ENCODE peak calls at places on chromosomes 16 and 17, in six cellular contexts. One of them, this sample, is unnamed.

GRCh38 chr17:59851431-59852375 is 41.0 kb downstream of the TUBD1 start:
- DNase-seq in WTC11: no peak
- DNase-seq in A549: peak
- DNase-seq in endothelial cell of umbilical vein: no peak
- DNase-seq in H1: no peak
- DNase-seq in K562: no peak
- DNase-seq in this sample: no peak

GRCh38 chr17:27481327-27481726 is 25.1 kb downstream of the KSR1 start:
- DNase-seq in WTC11: no peak
- DNase-seq in A549: no peak
- DNase-seq in endothelial cell of umbilical vein: no peak
- DNase-seq in H1: no peak
- DNase-seq in K562: no peak
- DNase-seq in this sample: no peak

GRCh38 chr16:2821483-2822157 is 4.6 kb downstream of the PRSS21 start:
- DNase-seq in WTC11: no peak
- DNase-seq in A549: no peak
- DNase-seq in endothelial cell of umbilical vein: no peak
- DNase-seq in H1: no peak
- DNase-seq in K562: no peak
- DNase-seq in this sample: no peak

GRCh38 chr17:4463818-4464501 is 30.2 kb downstream of the SPNS3 start:
- DNase-seq in WTC11: no peak
- DNase-seq in A549: no peak
- DNase-seq in endothelial cell of umbilical vein: no peak
- DNase-seq in H1: no peak
- DNase-seq in K562: no peak
- DNase-seq in this sample: no peak

GRCh38 chr17:55086635-55087058 is 118.1 kb downstream of the STXBP4 start:
- DNase-seq in WTC11: no peak
- DNase-seq in A549: peak
- DNase-seq in endothelial cell of umbilical vein: peak
- DNase-seq in H1: no peak
- DNase-seq in K562: peak
- DNase-seq in this sample: no peak

GRCh38 chr17:50966163-50966666 is 100.1 kb upstream of the TOB1 start:
- DNase-seq in WTC11: no peak
- DNase-seq in A549: no peak
- DNase-seq in endothelial cell of umbilical vein: no peak
- DNase-seq in H1: no peak
- DNase-seq in K562: no peak
- DNase-seq in this sample: no peak

GRCh38 chr17:68533887-68534700 is 21.9 kb downstream of the PRKAR1A start:
- DNase-seq in WTC11: no peak
- DNase-seq in A549: peak
- DNase-seq in endothelial cell of umbilical vein: peak
- DNase-seq in H1: no peak
- DNase-seq in K562: no peak
- DNase-seq in this sample: no peak

GRCh38 chr17:44444735-44445105 is 55.3 kb upstream of the ITGA2B start:
- DNase-seq in WTC11: no peak
- DNase-seq in A549: peak
- DNase-seq in endothelial cell of umbilical vein: no peak
- DNase-seq in H1: no peak
- DNase-seq in K562: peak
- DNase-seq in this sample: no peak

GRCh38 chr16:56861756-56862155 is 3.3 kb upstream of the SLC12A3 start:
- DNase-seq in WTC11: no peak
- DNase-seq in A549: no peak
- DNase-seq in endothelial cell of umbilical vein: no peak
- DNase-seq in H1: no peak
- DNase-seq in K562: no peak
- DNase-seq in this sample: no peak

GRCh38 chr17:31686495-31686894 is 172.5 kb downstream of the COPRS start:
- DNase-seq in WTC11: no peak
- DNase-seq in A549: no peak
- DNase-seq in endothelial cell of umbilical vein: no peak
- DNase-seq in H1: no peak
- DNase-seq in K562: no peak
- DNase-seq in this sample: no peak

GRCh38 chr16:90078594-90078895 is 1.4 kb upstream of the PRDM7 start:
- DNase-seq in WTC11: no peak
- DNase-seq in A549: no peak
- DNase-seq in endothelial cell of umbilical vein: no peak
- DNase-seq in H1: no peak
- DNase-seq in K562: no peak
- DNase-seq in this sample: no peak

GRCh38 chr17:45813051-45813731 is 29.1 kb downstream of the CRHR1 start:
- DNase-seq in WTC11: peak
- DNase-seq in A549: no peak
- DNase-seq in endothelial cell of umbilical vein: no peak
- DNase-seq in H1: peak
- DNase-seq in K562: peak
- DNase-seq in this sample: no peak

GRCh38 chr17:39753514-39754160 is 15.9 kb downstream of the GRB7 start:
- DNase-seq in WTC11: peak
- DNase-seq in A549: no peak
- DNase-seq in endothelial cell of umbilical vein: no peak
- DNase-seq in H1: no peak
- DNase-seq in K562: no peak
- DNase-seq in this sample: no peak

GRCh38 chr16:18803569-18804462 is 2.5 kb upstream of the ARL6IP1 start:
- DNase-seq in WTC11: no peak
- DNase-seq in A549: no peak
- DNase-seq in endothelial cell of umbilical vein: peak
- DNase-seq in H1: no peak
- DNase-seq in K562: peak
- DNase-seq in this sample: no peak

DNA sequence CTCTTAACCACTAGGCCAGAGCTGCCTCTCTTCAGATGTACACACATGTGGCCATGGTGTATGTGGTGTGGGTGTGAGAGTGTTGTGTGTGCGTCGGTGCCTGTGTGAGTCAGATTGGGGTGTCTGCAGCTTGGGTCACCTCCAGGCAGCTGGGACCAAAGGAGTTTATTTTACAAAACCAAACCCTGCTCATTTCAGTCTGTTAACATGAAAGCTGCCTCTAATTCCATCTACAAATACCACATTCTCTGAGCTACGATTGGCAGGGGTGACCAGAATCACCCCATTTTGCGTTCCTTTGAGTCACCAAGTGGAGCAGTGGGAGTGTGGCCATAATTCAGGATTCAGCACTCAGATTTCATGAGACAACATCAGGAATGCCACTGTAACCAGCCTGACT is 105.3 kb downstream of the IRX5 start:
- DNase-seq in WTC11: no peak
- DNase-seq in A549: no peak
- DNase-seq in endothelial cell of umbilical vein: no peak
- DNase-seq in H1: no peak
- DNase-seq in K562: no peak
- DNase-seq in this sample: no peak
- TF ChIP-seq JUN in WTC11: no peak
- TF ChIP-seq JUN in A549: no peak
- TF ChIP-seq JUN in endothelial cell of umbilical vein: no peak
- TF ChIP-seq JUN in H1: no peak
- TF ChIP-seq JUN in K562: no peak
- TF ChIP-seq JUN in this sample: no peak

DNA sequence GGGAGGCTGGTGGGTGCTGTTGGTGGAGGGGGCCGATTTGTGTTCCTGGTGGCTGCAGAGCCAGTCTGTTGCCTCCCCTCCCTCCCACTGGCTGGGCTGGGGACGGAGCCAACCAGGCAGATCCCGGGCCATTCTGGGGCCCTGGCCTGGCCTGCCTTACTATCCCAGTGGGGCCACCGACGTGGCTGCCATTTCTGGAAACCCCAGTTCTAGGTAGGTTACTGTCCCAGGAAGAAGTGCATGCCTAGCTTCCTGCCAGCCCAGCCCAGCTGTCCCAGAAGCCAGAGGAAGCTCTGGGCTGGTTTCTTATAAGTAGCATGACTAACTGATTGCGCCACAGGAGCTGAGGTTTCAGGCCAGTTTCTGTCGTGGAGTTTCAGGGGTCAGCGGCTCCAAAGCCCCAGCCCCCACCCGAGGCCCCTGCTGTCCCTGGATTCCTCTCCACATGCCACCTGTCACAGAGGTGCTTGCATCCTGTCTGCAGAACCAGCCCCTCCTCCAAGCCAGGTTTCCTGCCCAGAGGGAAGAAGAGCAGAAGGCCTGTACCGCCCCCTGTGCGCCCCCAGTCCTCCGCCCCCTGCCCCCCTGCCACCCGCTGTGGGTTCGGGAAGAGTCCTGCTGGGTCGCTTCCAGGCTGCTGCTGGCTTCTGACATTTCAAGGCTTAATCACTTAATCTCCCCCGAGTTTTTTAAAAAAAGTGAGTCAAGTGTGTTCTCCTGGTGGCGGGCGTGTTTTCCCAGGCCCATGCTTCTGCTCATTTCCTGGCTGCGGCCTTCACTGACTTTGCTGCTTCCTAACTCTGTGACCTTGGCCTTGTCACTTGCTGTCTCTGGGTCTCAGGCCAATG is 13.2 kb downstream of the IL4R start:
- DNase-seq in WTC11: peak
- DNase-seq in A549: peak
- DNase-seq in endothelial cell of umbilical vein: peak
- DNase-seq in H1: peak
- DNase-seq in K562: no peak
- DNase-seq in this sample: peak
- TF ChIP-seq JUN in WTC11: no peak
- TF ChIP-seq JUN in A549: peak
- TF ChIP-seq JUN in endothelial cell of umbilical vein: no peak
- TF ChIP-seq JUN in H1: no peak
- TF ChIP-seq JUN in K562: no peak
- TF ChIP-seq JUN in this sample: no peak

GRCh38 chr16:30793508-30794069 is 6.6 kb upstream of the ZNF629 start:
- DNase-seq in WTC11: no peak
- DNase-seq in A549: no peak
- DNase-seq in endothelial cell of umbilical vein: no peak
- DNase-seq in H1: no peak
- DNase-seq in K562: no peak
- DNase-seq in this sample: no peak

GRCh38 chr16:30797670-30798309 is 10.8 kb upstream of the ZNF629 start:
- DNase-seq in WTC11: no peak
- DNase-seq in A549: peak
- DNase-seq in endothelial cell of umbilical vein: no peak
- DNase-seq in H1: no peak
- DNase-seq in K562: peak
- DNase-seq in this sample: peak

DNA sequence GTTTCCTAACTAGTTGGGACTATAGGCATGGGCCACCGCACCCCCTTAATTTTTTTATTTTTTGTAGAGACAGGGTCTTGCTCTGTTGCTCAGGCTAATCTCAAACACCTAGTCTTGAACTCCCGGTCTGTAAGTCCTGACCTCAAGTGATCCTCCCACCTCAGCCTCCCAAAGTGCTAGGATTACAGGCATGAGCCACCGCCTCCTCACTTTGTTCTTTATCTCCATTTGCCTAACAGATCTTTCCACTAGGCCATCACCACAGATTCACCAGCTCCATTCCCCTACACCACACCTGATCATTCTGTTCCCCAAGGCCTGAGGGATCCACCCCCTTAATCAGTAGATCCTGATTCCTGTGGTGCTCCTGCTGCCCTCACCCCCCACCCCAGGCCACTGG is 7.6 kb upstream of the ZNF629 start:
- DNase-seq in WTC11: no peak
- DNase-seq in A549: no peak
- DNase-seq in endothelial cell of umbilical vein: no peak
- DNase-seq in H1: no peak
- DNase-seq in K562: no peak
- DNase-seq in this sample: no peak
- TF ChIP-seq JUN in WTC11: no peak
- TF ChIP-seq JUN in A549: no peak
- TF ChIP-seq JUN in endothelial cell of umbilical vein: no peak
- TF ChIP-seq JUN in H1: no peak
- TF ChIP-seq JUN in K562: no peak
- TF ChIP-seq JUN in this sample: no peak

GRCh38 chr16:51159864-51160263 is 8.8 kb upstream of the SALL1 start:
- DNase-seq in WTC11: no peak
- DNase-seq in A549: no peak
- DNase-seq in endothelial cell of umbilical vein: no peak
- DNase-seq in H1: no peak
- DNase-seq in K562: no peak
- DNase-seq in this sample: no peak
- TF ChIP-seq JUN in WTC11: no peak
- TF ChIP-seq JUN in A549: no peak
- TF ChIP-seq JUN in endothelial cell of umbilical vein: no peak
- TF ChIP-seq JUN in H1: no peak
- TF ChIP-seq JUN in K562: no peak
- TF ChIP-seq JUN in this sample: no peak